ENCODE peak calls at places on chromosomes 2 and 18, in ten cellular contexts. S is foreskin fibroblast; X is stomach; K is OCI-LY7; E is CD8-positive, alpha-beta T cell; T is colonic mucosa; J is upper lobe of right lung; A is neural crest cell; Y is choroid plexus epithelial cell; H is lung. Q is an unnamed sample.

GRCh38 chr2:217086038-217086522 is 226.2 kb upstream of the TNP1 start:
- DNase-seq in A (no peak), K (no peak), Y (peak; percentile 70), H (no peak), J (no peak), T (no peak), S (no peak), X (no peak), E (no peak), Q (no peak)

GRCh38 chr2:120133572-120134244 is 89.5 kb downstream of the TMEM185B start:
- DNase-seq in J (no peak), Y (peak; percentile 28), K (no peak), H (no peak), X (no peak), T (no peak), E (no peak), A (no peak), S (no peak), Q (no peak)

GRCh38 chr18:57649536-57650495 is 28.2 kb upstream of the NARS1 start:
- DNase-seq in S (peak; percentile 81), H (no peak), J (no peak), K (no peak), X (no peak), T (no peak), Y (peak; percentile 84), A (no peak), E (no peak), Q (no peak)

GRCh38 chr2:85589982-85590791 is 5.4 kb upstream of the RNF181 start:
- DNase-seq in E (no peak), T (no peak), Y (peak; percentile 92), A (no peak), K (no peak), S (peak; percentile 73), H (peak; percentile 69), X (peak; percentile 53), J (no peak), Q (no peak)

GRCh38 chr2:219997341-219997851 is 370.0 kb downstream of the SLC4A3 start:
- DNase-seq in K (peak; percentile 4), H (no peak), S (no peak), A (peak; percentile 52), E (no peak), Y (peak; percentile 70), T (peak; percentile 23), X (no peak), J (no peak), Q (no peak)

GRCh38 chr2:207224391-207224790 is 58.6 kb upstream of the KLF7 start:
- DNase-seq in Y (no peak), J (no peak), T (no peak), K (no peak), H (no peak), E (no peak), S (no peak), X (no peak), A (no peak), Q (no peak)

GRCh38 chr2:26561918-26562810 is 79.0 kb downstream of the CIB4 start:
- DNase-seq in T (peak; percentile 60), E (peak; percentile 18), A (no peak), K (no peak), H (no peak), Y (peak; percentile 5), S (no peak), X (peak; percentile 72), J (peak; percentile 79), Q (no peak)

GRCh38 chr2:160241251-160242137 is 41.4 kb upstream of the ITGB6 start:
- DNase-seq in T (peak; percentile 77), E (no peak), S (peak; percentile 81), K (no peak), H (peak; percentile 59), J (peak; percentile 69), A (no peak), Y (peak; percentile 80), X (peak; percentile 45), Q (no peak)

GRCh38 chr18:12334280-12335262 is 26.5 kb downstream of the TUBB6 start:
- DNase-seq in K (no peak), S (no peak), A (no peak), J (no peak), E (no peak), T (no peak), H (no peak), X (no peak), Y (peak; percentile 19), Q (no peak)

GRCh38 chr2:137696916-137697315 is 267.4 kb upstream of the HNMT start:
- DNase-seq in Y (no peak), K (no peak), T (no peak), E (no peak), S (no peak), A (no peak), H (no peak), J (no peak), X (no peak), Q (no peak)

DNA sequence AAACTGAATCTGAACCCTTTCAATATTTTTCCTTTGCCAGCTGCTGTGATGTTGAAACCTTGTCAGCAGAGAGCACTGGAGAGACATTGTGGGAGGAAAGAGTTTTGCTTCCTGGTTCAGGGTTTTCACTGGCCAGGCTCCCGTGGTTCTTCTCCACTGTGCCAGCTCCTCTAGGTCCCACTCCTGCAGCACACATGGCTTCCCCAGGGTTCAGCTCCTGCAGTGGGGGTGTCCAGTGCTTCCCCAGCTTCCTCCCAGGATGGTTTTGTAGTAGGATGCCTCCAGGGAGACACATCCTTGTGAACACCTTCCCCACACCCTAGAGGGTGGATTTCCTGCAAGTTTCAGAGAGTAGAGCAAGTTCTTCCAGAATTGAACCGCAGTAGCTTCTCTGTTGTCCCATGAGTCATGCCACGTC is 24.0 kb upstream of the SULT1C3 start:
- DNase-seq in S (no peak), X (peak; percentile 56), H (peak; percentile 38), E (no peak), Y (peak; percentile 83), J (peak; percentile 46), A (no peak), K (no peak), T (peak; percentile 59), Q (no peak)
- TF ChIP-seq CTCF in S (peak; percentile 38), X (no peak), H (no peak), E (no peak), Y (peak; percentile 82), J (peak; percentile 36), A (no peak), K (peak; percentile 40), T (peak; percentile 37), Q (peak; percentile 76)

DNA sequence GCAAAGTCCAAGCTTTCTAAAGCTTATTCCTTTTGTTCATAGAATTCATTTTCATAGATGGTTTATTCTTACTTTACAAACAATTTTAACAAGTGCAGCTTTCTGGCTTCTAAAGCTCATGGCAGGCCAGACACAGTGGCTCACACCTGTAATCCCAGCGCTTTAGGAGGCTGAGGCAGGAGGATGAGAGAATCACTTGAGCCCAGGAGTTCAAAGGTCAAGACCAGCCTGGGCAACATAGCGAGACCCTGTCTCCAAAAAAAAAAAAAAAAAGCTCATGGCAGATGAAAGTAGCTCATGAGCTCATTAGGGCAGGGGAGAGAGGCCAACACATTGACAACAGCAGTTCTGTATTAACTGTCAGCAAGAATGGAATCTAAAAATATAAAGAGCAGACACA is 28.1 kb upstream of the NPC1 start:
- DNase-seq in S (no peak), J (no peak), T (no peak), K (no peak), E (no peak), A (no peak), X (no peak), Y (no peak), H (no peak), Q (no peak)
- TF ChIP-seq CTCF in S (no peak), J (no peak), T (no peak), K (no peak), E (no peak), A (no peak), X (no peak), Y (no peak), H (no peak), Q (no peak)

GRCh38 chr18:28999711-29000110 is 822.8 kb upstream of the CDH2 start:
- DNase-seq in Y (no peak), J (no peak), A (no peak), H (no peak), T (no peak), X (no peak), K (no peak), E (no peak), S (no peak), Q (no peak)

DNA sequence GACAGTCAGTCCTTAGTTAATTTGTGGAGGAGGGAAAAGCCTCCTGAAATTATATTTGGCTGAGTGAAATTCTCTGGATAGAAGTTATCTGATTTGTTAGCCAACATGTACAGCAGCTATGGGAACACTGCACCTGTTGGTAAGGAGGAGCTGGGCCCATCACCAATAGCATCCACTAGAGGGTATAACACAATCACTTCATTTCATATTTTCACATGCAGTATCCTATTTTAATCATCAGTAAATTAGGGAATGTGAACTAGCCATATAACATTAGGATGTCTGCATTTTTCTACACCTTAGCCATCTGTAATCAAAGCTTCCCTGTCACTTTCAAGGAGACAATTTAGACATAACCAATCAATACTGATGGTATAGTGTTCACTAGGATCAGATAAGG is 818.4 kb upstream of the CDH2 start:
- DNase-seq in A (no peak), S (no peak), Y (peak; percentile 32), J (no peak), T (no peak), X (no peak), H (no peak), E (no peak), K (no peak), Q (no peak)
- TF ChIP-seq CTCF in A (peak; percentile 39), S (peak; percentile 12), Y (peak; percentile 51), J (no peak), T (no peak), X (no peak), H (no peak), E (no peak), K (no peak), Q (peak; percentile 67)

GRCh38 chr2:63053889-63054725 is 3.5 kb downstream of the OTX1 start:
- DNase-seq in A (peak; percentile 34), X (no peak), K (peak; percentile 8), S (no peak), J (no peak), E (no peak), T (peak; percentile 42), Y (no peak), H (no peak), Q (no peak)
- TF ChIP-seq CTCF in A (peak; percentile 54), X (no peak), K (peak; percentile 72), S (peak; percentile 21), J (peak; percentile 17), E (no peak), T (no peak), Y (peak; percentile 45), H (no peak), Q (peak; percentile 66)

Q was measured in chondrocyte.